ENCODE peak calls at places on chromosomes 12 and 14, in eight cellular contexts. I, B, D, F, Z, A, J and H are unnamed samples.
A peak's percentile ranks its signal among the peaks of the same experiment; 100 is the strongest.

GRCh38 chr14:35113308-35113950 is 8.4 kb downstream of the PPP2R3C start:
- DNase-seq in Z (no peak), I (no peak), F (no peak), J (no peak), A (no peak), B (no peak), D (no peak), H (no peak)

GRCh38 chr12:107296681-107297086 is 203.3 kb upstream of the CRY1 start:
- DNase-seq in D (no peak), J (no peak), F (no peak), B (no peak), I (no peak), A (no peak), Z (no peak), H (no peak)

GRCh38 chr14:67187210-67187609 is 2.0 kb upstream of the GARIN2 start:
- DNase-seq in I (no peak), F (no peak), A (no peak), D (peak; percentile 89), Z (no peak), J (no peak), B (no peak), H (peak; percentile 52)

GRCh38 chr14:89359477-89360222 is 57.4 kb downstream of the FOXN3 start:
- DNase-seq in A (no peak), B (no peak), Z (no peak), J (no peak), D (no peak), I (no peak), F (no peak), H (no peak)

GRCh38 chr14:37422748-37423147 is 172.3 kb downstream of the FOXA1 start:
- DNase-seq in Z (no peak), F (no peak), A (no peak), B (no peak), D (no peak), J (no peak), I (no peak), H (no peak)

GRCh38 chr14:43898709-43899108 is 608.4 kb downstream of the FSCB start:
- DNase-seq in B (no peak), F (no peak), D (no peak), J (no peak), Z (peak; percentile 6), I (no peak), A (no peak), H (no peak)

GRCh38 chr14:64983439-64984310 is 3.0 kb upstream of the FNTB start:
- DNase-seq in F (no peak), J (no peak), D (peak; percentile 74), I (no peak), A (no peak), Z (peak; percentile 67), B (no peak), H (peak; percentile 34)

GRCh38 chr14:56119221-56119967 is 1.2 kb downstream of the PELI2 start:
- DNase-seq in D (peak; percentile 52), B (peak; percentile 48), J (peak; percentile 24), A (no peak), I (no peak), Z (peak; percentile 39), F (no peak), H (no peak)

GRCh38 chr14:33287204-33287603 is 348.5 kb downstream of the NPAS3 start:
- DNase-seq in J (no peak), A (no peak), D (no peak), Z (no peak), I (no peak), B (no peak), F (no peak), H (no peak)

GRCh38 chr12:117054279-117054678 is 44.9 kb downstream of the TESC start:
- DNase-seq in A (no peak), J (no peak), F (no peak), B (no peak), Z (no peak), I (no peak), D (no peak), H (no peak)

GRCh38 chr14:20456971-20457370 is 1.9 kb downstream of the APEX1 start:
- DNase-seq in I (no peak), B (no peak), J (no peak), A (no peak), F (no peak), D (no peak), Z (no peak), H (no peak)

GRCh38 chr14:65290830-65291229 is 121.7 kb upstream of the FUT8 start:
- DNase-seq in D (peak; percentile 85), F (no peak), B (no peak), I (no peak), Z (no peak), J (no peak), A (no peak), H (no peak)